ENCODE peak calls at places on chromosome 17, in six cellular contexts. One of them, this sample, is unnamed.

GRCh38 chr17:5201011-5201410 is 9.3 kb upstream of the ZNF594 start:
- DNase-seq in psoas muscle: no peak
- DNase-seq in heart left ventricle: no peak
- DNase-seq in cardiac muscle cell: no peak
- DNase-seq in adrenal gland: no peak
- DNase-seq in RWPE1: no peak
- DNase-seq in this sample: no peak

GRCh38 chr17:41521574-41522261 is 3.0 kb upstream of the KRT15 start:
- DNase-seq in psoas muscle: no peak
- DNase-seq in heart left ventricle: no peak
- DNase-seq in cardiac muscle cell: peak; percentile 67
- DNase-seq in adrenal gland: no peak
- DNase-seq in RWPE1: peak; percentile 77
- DNase-seq in this sample: peak; percentile 94

GRCh38 chr17:78621720-78622490 is 44.7 kb upstream of the DNAH17 start:
- DNase-seq in psoas muscle: no peak
- DNase-seq in heart left ventricle: no peak
- DNase-seq in cardiac muscle cell: no peak
- DNase-seq in adrenal gland: no peak
- DNase-seq in RWPE1: no peak
- DNase-seq in this sample: no peak

GRCh38 chr17:19389386-19389785 is 2.4 kb upstream of the MFAP4 start:
- DNase-seq in psoas muscle: no peak
- DNase-seq in heart left ventricle: peak; percentile 15
- DNase-seq in cardiac muscle cell: no peak
- DNase-seq in adrenal gland: no peak
- DNase-seq in RWPE1: no peak
- DNase-seq in this sample: no peak

GRCh38 chr17:29573558-29573870 is 5.0 kb downstream of the TP53I13 start:
- DNase-seq in psoas muscle: no peak
- DNase-seq in heart left ventricle: no peak
- DNase-seq in cardiac muscle cell: no peak
- DNase-seq in adrenal gland: no peak
- DNase-seq in RWPE1: no peak
- DNase-seq in this sample: no peak

GRCh38 chr17:67194134-67194533 is 50.9 kb downstream of the HELZ start:
- DNase-seq in psoas muscle: no peak
- DNase-seq in heart left ventricle: no peak
- DNase-seq in cardiac muscle cell: peak; percentile 41
- DNase-seq in adrenal gland: no peak
- DNase-seq in RWPE1: no peak
- DNase-seq in this sample: no peak

GRCh38 chr17:50056217-50056960 is 479 bp downstream of the ITGA3 start:
- DNase-seq in psoas muscle: peak; percentile 48
- DNase-seq in heart left ventricle: peak; percentile 68
- DNase-seq in cardiac muscle cell: peak; percentile 70
- DNase-seq in adrenal gland: peak; percentile 72
- DNase-seq in RWPE1: no peak
- DNase-seq in this sample: no peak

GRCh38 chr17:47941246-47941997 is at the start of gene PNPO:
- DNase-seq in psoas muscle: peak; percentile 92
- DNase-seq in heart left ventricle: peak; percentile 96
- DNase-seq in cardiac muscle cell: peak; percentile 98
- DNase-seq in adrenal gland: peak; percentile 97
- DNase-seq in RWPE1: peak; percentile 99
- DNase-seq in this sample: peak; percentile 91

GRCh38 chr17:9878791-9879525 is 26.1 kb downstream of the RCVRN start:
- DNase-seq in psoas muscle: no peak
- DNase-seq in heart left ventricle: no peak
- DNase-seq in cardiac muscle cell: peak; percentile 54
- DNase-seq in adrenal gland: no peak
- DNase-seq in RWPE1: peak; percentile 13
- DNase-seq in this sample: no peak

GRCh38 chr17:4854181-4854681 is 21.1 kb downstream of the MINK1 start:
- DNase-seq in psoas muscle: no peak
- DNase-seq in heart left ventricle: no peak
- DNase-seq in cardiac muscle cell: no peak
- DNase-seq in adrenal gland: no peak
- DNase-seq in RWPE1: peak; percentile 88
- DNase-seq in this sample: peak; percentile 99

GRCh38 chr17:83030432-83030831 is 49.0 kb upstream of the METRNL start:
- DNase-seq in psoas muscle: no peak
- DNase-seq in heart left ventricle: no peak
- DNase-seq in cardiac muscle cell: no peak
- DNase-seq in adrenal gland: no peak
- DNase-seq in RWPE1: no peak
- DNase-seq in this sample: no peak

GRCh38 chr17:6554336-6554735 is 2.0 kb downstream of the PITPNM3 start:
- DNase-seq in psoas muscle: no peak
- DNase-seq in heart left ventricle: no peak
- DNase-seq in cardiac muscle cell: no peak
- DNase-seq in adrenal gland: no peak
- DNase-seq in RWPE1: no peak
- DNase-seq in this sample: no peak

GRCh38 chr17:6549384-6550036 is 6.8 kb downstream of the PITPNM3 start:
- DNase-seq in psoas muscle: no peak
- DNase-seq in heart left ventricle: no peak
- DNase-seq in cardiac muscle cell: no peak
- DNase-seq in adrenal gland: no peak
- DNase-seq in RWPE1: no peak
- DNase-seq in this sample: no peak

GRCh38 chr17:6554871-6555330 is 1.5 kb downstream of the PITPNM3 start:
- DNase-seq in psoas muscle: no peak
- DNase-seq in heart left ventricle: no peak
- DNase-seq in cardiac muscle cell: no peak
- DNase-seq in adrenal gland: no peak
- DNase-seq in RWPE1: no peak
- DNase-seq in this sample: no peak

GRCh38 chr17:6551356-6551755 is 5.0 kb downstream of the PITPNM3 start:
- DNase-seq in psoas muscle: no peak
- DNase-seq in heart left ventricle: no peak
- DNase-seq in cardiac muscle cell: no peak
- DNase-seq in adrenal gland: no peak
- DNase-seq in RWPE1: peak; percentile 74
- DNase-seq in this sample: no peak

GRCh38 chr17:6551909-6552768 is 4.2 kb downstream of the PITPNM3 start:
- DNase-seq in psoas muscle: no peak
- DNase-seq in heart left ventricle: no peak
- DNase-seq in cardiac muscle cell: no peak
- DNase-seq in adrenal gland: no peak
- DNase-seq in RWPE1: peak; percentile 84
- DNase-seq in this sample: peak; percentile 75
- H3K27ac ChIP-seq in psoas muscle: no peak overlapping the region
- H3K27ac ChIP-seq in heart left ventricle: no peak overlapping the region
- H3K27ac ChIP-seq in cardiac muscle cell: no peak overlapping the region
- H3K27ac ChIP-seq in adrenal gland: no peak overlapping the region
- H3K27ac ChIP-seq in RWPE1: peak overlapping the region; percentile 100
- H3K27ac ChIP-seq in this sample: peak overlapping the region; percentile 98

GRCh38 chr17:38674749-38675615 is at the start of gene EPOP:
- DNase-seq in psoas muscle: peak; percentile 88
- DNase-seq in heart left ventricle: peak; percentile 91
- DNase-seq in cardiac muscle cell: peak; percentile 91
- DNase-seq in adrenal gland: peak; percentile 90
- DNase-seq in RWPE1: peak; percentile 91
- DNase-seq in this sample: peak; percentile 22

GRCh38 chr17:38671939-38672720 is 2.6 kb downstream of the EPOP start:
- DNase-seq in psoas muscle: no peak
- DNase-seq in heart left ventricle: no peak
- DNase-seq in cardiac muscle cell: no peak
- DNase-seq in adrenal gland: no peak
- DNase-seq in RWPE1: no peak
- DNase-seq in this sample: no peak

GRCh38 chr17:38673714-38674012 is 1.1 kb downstream of the EPOP start:
- DNase-seq in psoas muscle: peak; percentile 32
- DNase-seq in heart left ventricle: no peak
- DNase-seq in cardiac muscle cell: peak; percentile 25
- DNase-seq in adrenal gland: peak; percentile 38
- DNase-seq in RWPE1: no peak
- DNase-seq in this sample: no peak

GRCh38 chr17:38672788-38673713 is 1.7 kb downstream of the EPOP start:
- DNase-seq in psoas muscle: no peak
- DNase-seq in heart left ventricle: no peak
- DNase-seq in cardiac muscle cell: no peak
- DNase-seq in adrenal gland: no peak
- DNase-seq in RWPE1: no peak
- DNase-seq in this sample: no peak

GRCh38 chr17:38674013-38674748 is 576 bp downstream of the EPOP start:
- DNase-seq in psoas muscle: peak; percentile 25
- DNase-seq in heart left ventricle: no peak
- DNase-seq in cardiac muscle cell: no peak
- DNase-seq in adrenal gland: peak; percentile 37
- DNase-seq in RWPE1: no peak
- DNase-seq in this sample: no peak
- H3K27ac ChIP-seq in psoas muscle: no peak overlapping the region
- H3K27ac ChIP-seq in heart left ventricle: no peak overlapping the region
- H3K27ac ChIP-seq in cardiac muscle cell: no peak overlapping the region
- H3K27ac ChIP-seq in adrenal gland: no peak overlapping the region
- H3K27ac ChIP-seq in RWPE1: peak overlapping the region; percentile 48
- H3K27ac ChIP-seq in this sample: no peak overlapping the region

DNA sequence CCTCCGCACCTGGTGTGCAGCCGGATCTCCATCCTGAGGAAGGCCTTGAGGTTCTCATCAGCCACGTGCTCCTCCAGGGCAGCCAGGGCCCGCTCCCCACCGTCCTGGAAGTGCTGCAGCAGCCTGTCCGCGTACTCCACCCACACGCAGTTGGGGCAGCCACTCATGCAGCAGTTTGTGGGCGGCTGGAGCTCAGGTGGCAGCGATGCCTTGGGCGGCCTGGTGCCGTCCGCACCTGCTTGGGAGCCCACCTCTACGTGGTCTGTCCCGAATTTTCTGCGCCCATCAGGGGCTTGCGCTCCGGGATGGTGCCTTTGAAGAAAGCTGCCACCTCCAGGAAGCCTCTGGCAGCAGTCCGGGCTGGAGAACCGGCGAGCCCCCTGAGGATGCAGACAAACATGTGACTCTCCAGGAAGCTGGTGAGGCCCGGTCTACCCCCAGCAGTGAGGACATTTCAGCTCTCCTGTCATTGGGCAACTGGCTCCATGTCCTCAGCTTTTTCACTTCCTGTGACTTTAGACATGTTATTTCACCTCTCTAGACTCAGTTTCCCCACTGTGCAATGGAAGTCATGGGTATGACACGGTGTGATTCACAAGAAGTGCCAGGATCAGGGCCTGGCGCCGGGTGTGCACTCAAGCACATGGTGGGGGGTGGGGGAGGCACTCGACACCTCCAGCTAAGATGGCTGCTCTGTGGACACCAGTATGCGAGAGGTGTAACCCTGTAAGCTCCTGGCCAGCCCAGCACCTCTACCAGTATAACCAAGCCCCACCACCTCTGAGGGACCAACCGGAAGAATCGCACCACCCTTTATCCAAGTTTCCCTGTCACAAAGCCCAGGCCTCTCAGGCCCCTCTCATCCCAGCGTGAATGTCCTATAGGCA is 957 bp downstream of the OXLD1 start:
- DNase-seq in psoas muscle: no peak
- DNase-seq in heart left ventricle: peak; percentile 43
- DNase-seq in cardiac muscle cell: peak; percentile 30
- DNase-seq in adrenal gland: no peak
- DNase-seq in RWPE1: peak; percentile 20
- DNase-seq in this sample: no peak
- H3K27ac ChIP-seq in psoas muscle: peak overlapping the region; percentile 90
- H3K27ac ChIP-seq in heart left ventricle: no peak overlapping the region
- H3K27ac ChIP-seq in cardiac muscle cell: peak overlapping the region; percentile 71
- H3K27ac ChIP-seq in adrenal gland: peak overlapping the region; percentile 79
- H3K27ac ChIP-seq in RWPE1: peak overlapping the region; percentile 86
- H3K27ac ChIP-seq in this sample: peak overlapping the region; percentile 83

DNA sequence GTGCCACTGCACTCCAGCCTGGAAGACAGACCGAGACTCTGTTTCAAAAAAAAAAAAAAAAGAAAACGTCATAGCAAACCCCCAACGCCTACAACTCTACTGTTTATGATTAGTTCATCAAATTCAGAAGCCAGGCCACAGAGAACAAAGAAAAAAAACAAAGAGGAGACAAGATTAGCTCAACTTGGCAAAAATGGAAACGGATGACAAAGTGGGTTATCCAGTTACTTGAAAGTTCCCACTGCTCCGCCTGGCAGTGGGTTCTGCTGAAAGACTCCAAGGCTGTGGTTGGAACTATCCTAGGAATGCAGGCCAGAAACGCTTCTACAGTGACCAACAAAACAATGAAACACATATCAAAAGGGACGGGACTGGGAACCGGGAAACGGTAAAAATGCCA is 53.1 kb downstream of the MRM3 start:
- DNase-seq in psoas muscle: peak; percentile 70
- DNase-seq in heart left ventricle: no peak
- DNase-seq in cardiac muscle cell: peak; percentile 95
- DNase-seq in adrenal gland: no peak
- DNase-seq in RWPE1: no peak
- DNase-seq in this sample: no peak
- H3K27ac ChIP-seq in psoas muscle: peak overlapping the region; percentile 67
- H3K27ac ChIP-seq in heart left ventricle: no peak overlapping the region
- H3K27ac ChIP-seq in cardiac muscle cell: no peak overlapping the region
- H3K27ac ChIP-seq in adrenal gland: no peak overlapping the region
- H3K27ac ChIP-seq in RWPE1: no peak overlapping the region
- H3K27ac ChIP-seq in this sample: no peak overlapping the region

DNA sequence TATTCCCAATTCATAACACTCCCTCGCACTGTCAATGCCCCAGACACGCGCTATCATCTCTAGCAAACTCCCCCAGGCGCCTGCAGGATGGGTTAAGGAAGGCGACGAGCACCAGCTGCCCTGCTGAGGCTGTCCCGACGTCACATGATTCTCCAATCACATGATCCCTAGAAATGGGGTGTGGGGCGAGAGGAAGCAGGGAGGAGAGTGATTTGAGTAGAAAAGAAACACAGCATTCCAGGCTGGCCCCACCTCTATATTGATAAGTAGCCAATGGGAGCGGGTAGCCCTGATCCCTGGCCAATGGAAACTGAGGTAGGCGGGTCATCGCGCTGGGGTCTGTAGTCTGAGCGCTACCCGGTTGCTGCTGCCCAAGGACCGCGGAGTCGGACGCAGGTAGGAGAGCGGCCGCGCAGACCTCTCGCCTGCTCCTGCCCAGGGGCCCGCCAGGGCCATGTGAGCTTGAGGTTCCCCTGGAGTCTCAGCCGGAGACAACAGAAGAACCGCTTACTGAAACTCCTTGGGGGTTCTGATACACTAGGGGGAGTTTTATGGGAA is at the start of gene GRN:
- DNase-seq in psoas muscle: peak; percentile 89
- DNase-seq in heart left ventricle: peak; percentile 95
- DNase-seq in cardiac muscle cell: peak; percentile 100
- DNase-seq in adrenal gland: peak; percentile 98
- DNase-seq in RWPE1: peak; percentile 99
- DNase-seq in this sample: peak; percentile 94
- H3K27ac ChIP-seq in psoas muscle: peak within 1 kb of the TSS; percentile 86
- H3K27ac ChIP-seq in heart left ventricle: peak within 1 kb of the TSS; percentile 34
- H3K27ac ChIP-seq in cardiac muscle cell: peak within 1 kb of the TSS; percentile 53
- H3K27ac ChIP-seq in adrenal gland: peak within 1 kb of the TSS; percentile 68
- H3K27ac ChIP-seq in RWPE1: peak within 1 kb of the TSS; percentile 92
- H3K27ac ChIP-seq in this sample: peak within 1 kb of the TSS; percentile 92

GRCh38 chr17:61209524-61209923 is 190.1 kb upstream of the TBX2 start:
- DNase-seq in psoas muscle: no peak
- DNase-seq in heart left ventricle: no peak
- DNase-seq in cardiac muscle cell: no peak
- DNase-seq in adrenal gland: peak; percentile 22
- DNase-seq in RWPE1: no peak
- DNase-seq in this sample: no peak
- H3K27ac ChIP-seq in psoas muscle: peak overlapping the region; percentile 24
- H3K27ac ChIP-seq in heart left ventricle: peak overlapping the region; percentile 37
- H3K27ac ChIP-seq in cardiac muscle cell: no peak overlapping the region
- H3K27ac ChIP-seq in adrenal gland: peak overlapping the region; percentile 1
- H3K27ac ChIP-seq in RWPE1: no peak overlapping the region
- H3K27ac ChIP-seq in this sample: no peak overlapping the region

This sample was measured in epithelial cell of prostate.